ENCODE peak calls at places on chromosomes 3 and 15, in six cellular contexts. One of them, this sample, is unnamed.

GRCh38 chr3:159586587-159587202 is 401.9 kb upstream of the IL12A start:
- DNase-seq in heart left ventricle: peak; percentile 21
- DNase-seq in cardiac fibroblast: peak; percentile 68
- DNase-seq in spleen: no peak
- DNase-seq in IMR-90: peak; percentile 63
- DNase-seq in right atrium auricular region: no peak
- DNase-seq in this sample: no peak

GRCh38 chr3:57919987-57920386 is 88.2 kb upstream of the FLNB start:
- DNase-seq in heart left ventricle: no peak
- DNase-seq in right atrium auricular region: no peak
- DNase-seq in cardiac fibroblast: peak; percentile 24
- DNase-seq in IMR-90: no peak
- DNase-seq in spleen: no peak
- DNase-seq in this sample: no peak

GRCh38 chr3:123652346-123652984 is 67.6 kb upstream of the HACD2 start:
- DNase-seq in right atrium auricular region: peak; percentile 83
- DNase-seq in IMR-90: peak; percentile 61
- DNase-seq in cardiac fibroblast: peak; percentile 80
- DNase-seq in heart left ventricle: peak; percentile 79
- DNase-seq in spleen: peak; percentile 87
- DNase-seq in this sample: no peak

GRCh38 chr3:172856766-172857742 is 106.5 kb downstream of the ECT2 start:
- DNase-seq in spleen: no peak
- DNase-seq in cardiac fibroblast: peak; percentile 50
- DNase-seq in heart left ventricle: peak; percentile 71
- DNase-seq in right atrium auricular region: peak; percentile 63
- DNase-seq in IMR-90: no peak
- DNase-seq in this sample: no peak

GRCh38 chr3:182979103-182979697 is 1.1 kb downstream of the DCUN1D1 start:
- DNase-seq in spleen: no peak
- DNase-seq in cardiac fibroblast: peak; percentile 26
- DNase-seq in heart left ventricle: no peak
- DNase-seq in right atrium auricular region: no peak
- DNase-seq in IMR-90: peak; percentile 11
- DNase-seq in this sample: no peak

GRCh38 chr3:149203758-149204157 is 17.9 kb downstream of the CP start:
- DNase-seq in heart left ventricle: no peak
- DNase-seq in spleen: no peak
- DNase-seq in IMR-90: no peak
- DNase-seq in right atrium auricular region: no peak
- DNase-seq in cardiac fibroblast: no peak
- DNase-seq in this sample: peak; percentile 49

GRCh38 chr3:128188958-128189357 is 35.7 kb downstream of the EEFSEC start:
- DNase-seq in spleen: no peak
- DNase-seq in right atrium auricular region: no peak
- DNase-seq in IMR-90: peak; percentile 36
- DNase-seq in cardiac fibroblast: no peak
- DNase-seq in heart left ventricle: no peak
- DNase-seq in this sample: no peak

GRCh38 chr3:154135511-154136173 is 14.5 kb downstream of the ARHGEF26 start:
- DNase-seq in spleen: no peak
- DNase-seq in heart left ventricle: no peak
- DNase-seq in cardiac fibroblast: peak; percentile 17
- DNase-seq in right atrium auricular region: no peak
- DNase-seq in IMR-90: no peak
- DNase-seq in this sample: no peak

GRCh38 chr3:24673596-24673995 is 178.9 kb upstream of the THRB start:
- DNase-seq in heart left ventricle: no peak
- DNase-seq in right atrium auricular region: no peak
- DNase-seq in spleen: no peak
- DNase-seq in IMR-90: no peak
- DNase-seq in cardiac fibroblast: no peak
- DNase-seq in this sample: no peak

GRCh38 chr3:73493543-73494314 is 131.0 kb downstream of the PDZRN3 start:
- DNase-seq in heart left ventricle: no peak
- DNase-seq in cardiac fibroblast: peak; percentile 78
- DNase-seq in spleen: no peak
- DNase-seq in right atrium auricular region: no peak
- DNase-seq in IMR-90: peak; percentile 75
- DNase-seq in this sample: no peak

GRCh38 chr3:40207796-40208195 is 101.7 kb upstream of the EIF1B start:
- DNase-seq in heart left ventricle: no peak
- DNase-seq in spleen: no peak
- DNase-seq in right atrium auricular region: no peak
- DNase-seq in IMR-90: no peak
- DNase-seq in cardiac fibroblast: peak; percentile 72
- DNase-seq in this sample: no peak

GRCh38 chr15:31516874-31517273 is 190.2 kb downstream of the KLF13 start:
- DNase-seq in spleen: no peak
- DNase-seq in right atrium auricular region: peak; percentile 30
- DNase-seq in cardiac fibroblast: no peak
- DNase-seq in IMR-90: no peak
- DNase-seq in heart left ventricle: no peak
- DNase-seq in this sample: no peak

GRCh38 chr15:67914537-67915373 is 74.9 kb upstream of the RNU6-1 start:
- DNase-seq in spleen: no peak
- DNase-seq in heart left ventricle: peak; percentile 65
- DNase-seq in right atrium auricular region: peak; percentile 80
- DNase-seq in cardiac fibroblast: no peak
- DNase-seq in IMR-90: peak; percentile 28
- DNase-seq in this sample: no peak

GRCh38 chr15:79329186-79329611 is 18.3 kb downstream of the TMED3 start:
- DNase-seq in cardiac fibroblast: peak; percentile 95
- DNase-seq in spleen: no peak
- DNase-seq in IMR-90: peak; percentile 68
- DNase-seq in heart left ventricle: no peak
- DNase-seq in right atrium auricular region: no peak
- DNase-seq in this sample: no peak

GRCh38 chr3:50212502-50212901 is 7.4 kb downstream of the SLC38A3 start:
- DNase-seq in IMR-90: no peak
- DNase-seq in heart left ventricle: no peak
- DNase-seq in spleen: no peak
- DNase-seq in cardiac fibroblast: no peak
- DNase-seq in right atrium auricular region: no peak
- DNase-seq in this sample: no peak

GRCh38 chr3:161599702-161600101 is 103.1 kb downstream of the OTOL1 start:
- DNase-seq in right atrium auricular region: no peak
- DNase-seq in heart left ventricle: no peak
- DNase-seq in IMR-90: no peak
- DNase-seq in cardiac fibroblast: no peak
- DNase-seq in spleen: no peak
- DNase-seq in this sample: no peak

GRCh38 chr3:7172996-7173395 is 312.1 kb downstream of the GRM7 start:
- DNase-seq in cardiac fibroblast: no peak
- DNase-seq in heart left ventricle: no peak
- DNase-seq in IMR-90: no peak
- DNase-seq in spleen: no peak
- DNase-seq in right atrium auricular region: no peak
- DNase-seq in this sample: no peak

GRCh38 chr15:67521770-67522568 is 1.0 kb downstream of the C15orf61 start:
- DNase-seq in right atrium auricular region: no peak
- DNase-seq in cardiac fibroblast: peak; percentile 65
- DNase-seq in IMR-90: peak; percentile 51
- DNase-seq in heart left ventricle: no peak
- DNase-seq in spleen: no peak
- DNase-seq in this sample: no peak

GRCh38 chr3:113223831-113224240 is 12.5 kb downstream of the BOC start:
- DNase-seq in cardiac fibroblast: no peak
- DNase-seq in right atrium auricular region: no peak
- DNase-seq in IMR-90: no peak
- DNase-seq in heart left ventricle: no peak
- DNase-seq in spleen: peak; percentile 79
- DNase-seq in this sample: peak; percentile 35

GRCh38 chr15:99424978-99425665 is 140.7 kb upstream of the MEF2A start:
- DNase-seq in IMR-90: peak; percentile 90
- DNase-seq in heart left ventricle: peak; percentile 78
- DNase-seq in right atrium auricular region: peak; percentile 77
- DNase-seq in spleen: peak; percentile 70
- DNase-seq in cardiac fibroblast: peak; percentile 92
- DNase-seq in this sample: peak; percentile 33

GRCh38 chr3:46660543-46661523 is 32.6 kb downstream of the ALS2CL start:
- DNase-seq in heart left ventricle: peak; percentile 73
- DNase-seq in IMR-90: no peak
- DNase-seq in spleen: no peak
- DNase-seq in cardiac fibroblast: no peak
- DNase-seq in right atrium auricular region: peak; percentile 51
- DNase-seq in this sample: no peak

GRCh38 chr3:105767776-105768175 is 101.0 kb downstream of the CBLB start:
- DNase-seq in IMR-90: no peak
- DNase-seq in right atrium auricular region: no peak
- DNase-seq in spleen: no peak
- DNase-seq in heart left ventricle: no peak
- DNase-seq in cardiac fibroblast: no peak
- DNase-seq in this sample: no peak
- H3K4me3 ChIP-seq in IMR-90: no peak overlapping the region
- H3K4me3 ChIP-seq in right atrium auricular region: no peak overlapping the region
- H3K4me3 ChIP-seq in spleen: no peak overlapping the region
- H3K4me3 ChIP-seq in heart left ventricle: peak overlapping the region; percentile 6
- H3K4me3 ChIP-seq in cardiac fibroblast: no peak overlapping the region
- H3K4me3 ChIP-seq in this sample: no peak overlapping the region

DNA sequence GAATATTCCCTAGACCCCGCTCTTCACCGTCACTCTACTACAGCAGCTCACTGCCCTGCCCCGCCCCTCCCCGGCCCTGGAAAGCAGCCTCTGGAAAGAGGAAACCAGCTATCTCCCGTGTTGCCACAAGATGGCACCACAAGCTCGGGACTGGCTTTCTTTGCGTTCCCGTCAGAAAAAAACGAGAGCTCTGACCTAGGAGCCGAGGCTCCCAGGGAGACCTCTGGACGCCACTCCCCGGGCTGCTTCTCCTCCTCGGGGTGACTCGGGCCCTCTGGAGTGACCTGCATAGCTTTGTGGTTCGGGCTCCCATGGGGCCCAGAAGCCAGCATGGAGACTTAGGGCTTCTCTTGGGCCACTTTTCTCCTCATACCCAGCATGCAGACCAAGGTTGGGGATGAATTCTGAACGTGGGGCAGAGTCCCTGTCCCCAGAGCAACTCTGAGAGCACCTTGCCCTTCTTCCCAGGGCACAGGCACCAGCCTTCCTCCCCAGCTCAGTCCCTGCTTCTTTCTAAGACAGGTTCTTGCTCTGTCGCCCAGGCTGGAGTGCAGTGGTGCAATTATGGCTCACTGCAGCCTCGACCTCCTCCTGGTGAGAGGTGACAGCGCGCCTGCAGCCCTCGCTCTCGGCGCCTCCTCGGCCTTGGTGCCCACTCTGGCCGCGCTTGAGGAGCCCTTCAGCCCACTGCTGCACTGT is 19.0 kb downstream of the STOML1 start:
- DNase-seq in heart left ventricle: peak; percentile 83
- DNase-seq in spleen: peak; percentile 92
- DNase-seq in cardiac fibroblast: peak; percentile 88
- DNase-seq in IMR-90: peak; percentile 73
- DNase-seq in right atrium auricular region: peak; percentile 87
- DNase-seq in this sample: no peak
- H3K4me3 ChIP-seq in heart left ventricle: peak overlapping the region; percentile 43
- H3K4me3 ChIP-seq in spleen: peak overlapping the region; percentile 2
- H3K4me3 ChIP-seq in cardiac fibroblast: no peak overlapping the region
- H3K4me3 ChIP-seq in IMR-90: no peak overlapping the region
- H3K4me3 ChIP-seq in right atrium auricular region: no peak overlapping the region
- H3K4me3 ChIP-seq in this sample: no peak overlapping the region

GRCh38 chr15:65384895-65385867 is 7.4 kb upstream of the IGDCC3 start:
- DNase-seq in right atrium auricular region: peak; percentile 86
- DNase-seq in IMR-90: peak; percentile 69
- DNase-seq in spleen: peak; percentile 93
- DNase-seq in heart left ventricle: peak; percentile 85
- DNase-seq in cardiac fibroblast: peak; percentile 90
- DNase-seq in this sample: peak; percentile 39
- H3K4me3 ChIP-seq in right atrium auricular region: peak overlapping the region; percentile 14
- H3K4me3 ChIP-seq in IMR-90: no peak overlapping the region
- H3K4me3 ChIP-seq in spleen: peak overlapping the region; percentile 43
- H3K4me3 ChIP-seq in heart left ventricle: peak overlapping the region; percentile 45
- H3K4me3 ChIP-seq in cardiac fibroblast: peak overlapping the region; percentile 2
- H3K4me3 ChIP-seq in this sample: peak overlapping the region; percentile 10

GRCh38 chr3:66481071-66482001 is 19.5 kb downstream of the LRIG1 start:
- DNase-seq in cardiac fibroblast: no peak
- DNase-seq in IMR-90: peak; percentile 90
- DNase-seq in heart left ventricle: no peak
- DNase-seq in spleen: no peak
- DNase-seq in right atrium auricular region: no peak
- DNase-seq in this sample: no peak
- H3K4me3 ChIP-seq in cardiac fibroblast: no peak overlapping the region
- H3K4me3 ChIP-seq in IMR-90: no peak overlapping the region
- H3K4me3 ChIP-seq in heart left ventricle: no peak overlapping the region
- H3K4me3 ChIP-seq in spleen: no peak overlapping the region
- H3K4me3 ChIP-seq in right atrium auricular region: no peak overlapping the region
- H3K4me3 ChIP-seq in this sample: no peak overlapping the region

GRCh38 chr3:106703524-106703923 is 673.7 kb upstream of the CCDC54 start:
- DNase-seq in cardiac fibroblast: no peak
- DNase-seq in heart left ventricle: no peak
- DNase-seq in right atrium auricular region: no peak
- DNase-seq in IMR-90: no peak
- DNase-seq in spleen: no peak
- DNase-seq in this sample: no peak
- H3K4me3 ChIP-seq in cardiac fibroblast: no peak overlapping the region
- H3K4me3 ChIP-seq in heart left ventricle: no peak overlapping the region
- H3K4me3 ChIP-seq in right atrium auricular region: no peak overlapping the region
- H3K4me3 ChIP-seq in IMR-90: no peak overlapping the region
- H3K4me3 ChIP-seq in spleen: no peak overlapping the region
- H3K4me3 ChIP-seq in this sample: no peak overlapping the region